ENCODE peak calls at places on chromosome X, in five cellular contexts. K is NCI-H82, F is cardiac fibroblast, Q is progenitor cell of endocrine pancreas, U is GM13977. T is an unnamed sample.
A peak's percentile ranks its signal among the peaks of the same experiment; 100 is the strongest.

GRCh38 chrX:3576886-3577516 is 136.4 kb downstream of the PRKX start:
- DNase-seq in K (peak; percentile 33), F (peak; percentile 67), Q (no peak), U (no peak), T (peak; percentile 44)

GRCh38 chrX:70402721-70403120 is 20.4 kb upstream of the GDPD2 start:
- DNase-seq in K (no peak), F (no peak), Q (no peak), U (no peak), T (no peak)

GRCh38 chrX:111124418-111124817 is 28.4 kb downstream of the PAK3 start:
- DNase-seq in K (no peak), F (no peak), Q (no peak), U (no peak), T (no peak)

GRCh38 chrX:139691843-139692505 is 16.0 kb downstream of the MCF2 start:
- DNase-seq in K (no peak), F (peak; percentile 0), Q (peak; percentile 13), U (peak; percentile 15), T (no peak)

GRCh38 chrX:71906133-71906532 is 4.5 kb upstream of the NHSL2 start:
- DNase-seq in K (peak; percentile 4), F (no peak), Q (no peak), U (no peak), T (no peak)

GRCh38 chrX:121093011-121093410 is 45.6 kb downstream of the GLUD2 start:
- DNase-seq in K (peak; percentile 19), F (no peak), Q (no peak), U (no peak), T (peak; percentile 72)

GRCh38 chrX:3697701-3698279 is 15.7 kb downstream of the PRKX start:
- DNase-seq in K (no peak), F (no peak), Q (no peak), U (no peak), T (no peak)

GRCh38 chrX:20454117-20454516 is 187.4 kb upstream of the RPS6KA3 start:
- DNase-seq in K (no peak), F (no peak), Q (no peak), U (no peak), T (no peak)

GRCh38 chrX:41981481-41982013 is 58.2 kb upstream of the CASK start:
- DNase-seq in K (no peak), F (no peak), Q (no peak), U (no peak), T (no peak)

GRCh38 chrX:155747520-155747919 is 133.6 kb upstream of the VAMP7 start:
- DNase-seq in K (no peak), F (peak; percentile 1), Q (no peak), U (no peak), T (peak; percentile 5)

GRCh38 chrX:110167952-110168451 is 149.9 kb downstream of the AMMECR1 start:
- DNase-seq in K (peak; percentile 62), F (no peak), Q (peak; percentile 15), U (peak; percentile 40), T (no peak)

GRCh38 chrX:43949669-43950068 is 23.5 kb downstream of the NDP start:
- DNase-seq in K (peak; percentile 81), F (peak; percentile 8), Q (peak; percentile 16), U (no peak), T (no peak)

GRCh38 chrX:119698835-119699234 is 5.9 kb upstream of the SEPTIN6 start:
- DNase-seq in K (peak; percentile 77), F (peak; percentile 72), Q (no peak), U (peak; percentile 53), T (peak; percentile 55)

GRCh38 chrX:67692246-67692645 is 148.4 kb downstream of the AR start:
- DNase-seq in K (no peak), F (peak; percentile 32), Q (no peak), U (no peak), T (no peak)

GRCh38 chrX:8504451-8504850 is 39.8 kb downstream of the VCX3B start:
- DNase-seq in K (no peak), F (peak; percentile 79), Q (no peak), U (no peak), T (no peak)

GRCh38 chrX:121635141-121635540 is 587.7 kb downstream of the GLUD2 start:
- DNase-seq in K (no peak), F (no peak), Q (no peak), U (no peak), T (no peak)

GRCh38 chrX:74911494-74911893 is 13.8 kb downstream of the NEXMIF start:
- DNase-seq in K (no peak), F (no peak), Q (no peak), U (no peak), T (no peak)

GRCh38 chrX:132858018-132858417 is 100.4 kb downstream of the HS6ST2 start:
- DNase-seq in K (no peak), F (peak; percentile 50), Q (no peak), U (no peak), T (no peak)

GRCh38 chrX:100994352-100995281 is 25.1 kb downstream of the ARL13A start:
- DNase-seq in K (no peak), F (peak; percentile 10), Q (no peak), U (peak; percentile 23), T (no peak)

GRCh38 chrX:8237718-8238117 is 66.7 kb upstream of the VCX2 start:
- DNase-seq in K (peak; percentile 26), F (no peak), Q (no peak), U (no peak), T (no peak)

GRCh38 chrX:70129811-70130210 is 3.4 kb upstream of the IGBP1 start:
- DNase-seq in K (no peak), F (peak; percentile 4), Q (no peak), U (no peak), T (no peak)

GRCh38 chrX:70436380-70436779 is 8.3 kb upstream of the DLG3 start:
- DNase-seq in K (peak; percentile 84), F (peak; percentile 8), Q (no peak), U (peak; percentile 28), T (peak; percentile 74)

GRCh38 chrX:153375571-153375970 is 25.6 kb downstream of the PNMA6E start:
- DNase-seq in K (no peak), F (no peak), Q (no peak), U (no peak), T (no peak)

GRCh38 chrX:68832101-68832416 is 3.2 kb downstream of the EFNB1 start:
- DNase-seq in K (no peak), F (peak; percentile 78), Q (peak; percentile 8), U (peak; percentile 72), T (peak; percentile 44)

GRCh38 chrX:19846995-19847790 is 40.2 kb downstream of the SH3KBP1 start:
- DNase-seq in K (no peak), F (peak; percentile 77), Q (no peak), U (no peak), T (no peak)

GRCh38 chrX:96688789-96689188 is 4.1 kb downstream of the DIAPH2 start:
- DNase-seq in K (peak; percentile 75), F (no peak), Q (no peak), U (no peak), T (peak; percentile 24)

GRCh38 chrX:145729635-145730034 is 88.0 kb upstream of the SLITRK2 start:
- DNase-seq in K (no peak), F (no peak), Q (no peak), U (no peak), T (no peak)

GRCh38 chrX:24190500-24191156 is 41.1 kb downstream of the ZFX start:
- DNase-seq in K (no peak), F (peak; percentile 49), Q (no peak), U (no peak), T (no peak)

GRCh38 chrX:68808686-68809357 is 20.0 kb upstream of the EFNB1 start:
- DNase-seq in K (peak; percentile 43), F (peak; percentile 69), Q (no peak), U (no peak), T (no peak)

GRCh38 chrX:41956027-41956426 is 32.7 kb upstream of the CASK start:
- DNase-seq in K (no peak), F (no peak), Q (no peak), U (no peak), T (no peak)